ENCODE peak calls at places on chromosomes 12 and 14, in ten cellular contexts. L is CD8-positive, alpha-beta T cell; W is ascending aorta; N is germinal center; T is C1 segment of cervical spinal cord; U is amygdala; O is ACHN; K is activated CD4-positive, alpha-beta T cell treated with anti-CD3 and anti-CD28 coated beads, Interleukin-2, amount 50 U/mL, for 48 hours; S is HCEC 1CT; A is stimulated activated CD4-positive, alpha-beta T cell treated with anti-CD3 and anti-CD28 coated beads, Interleukin-1b, Interleukin-23, amount 100 ng/mL, for 24 hours. C is an unnamed sample.

GRCh38 chr14:77064535-77065178 is 33.4 kb upstream of the CIPC start:
- DNase-seq in L (no peak), W (no peak), N (no peak), T (no peak), U (no peak), O (no peak), K (no peak), S (no peak), A (no peak), C (no peak)

GRCh38 chr14:72942934-72943333 is 16.7 kb downstream of the DCAF4 start:
- DNase-seq in L (no peak), W (no peak), N (no peak), T (no peak), U (no peak), O (no peak), K (no peak), S (no peak), A (no peak), C (no peak)

GRCh38 chr12:132313182-132313581 is 16.2 kb downstream of the GALNT9 start:
- DNase-seq in L (no peak), W (no peak), N (no peak), T (no peak), U (no peak), O (no peak), K (no peak), S (no peak), A (no peak), C (no peak)

GRCh38 chr12:88501976-88502938 is 78.0 kb downstream of the KITLG start:
- DNase-seq in L (no peak), W (no peak), N (no peak), T (no peak), U (no peak), O (no peak), K (no peak), S (no peak), A (no peak), C (no peak)

GRCh38 chr12:3083949-3084348 is 6.8 kb downstream of the TSPAN9 start:
- DNase-seq in L (no peak), W (no peak), N (no peak), T (no peak), U (no peak), O (no peak), K (no peak), S (no peak), A (no peak), C (no peak)

GRCh38 chr12:77837876-77838291 is 7.2 kb downstream of the NAV3 start:
- DNase-seq in L (no peak), W (no peak), N (no peak), T (no peak), U (no peak), O (no peak), K (no peak), S (no peak), A (no peak), C (no peak)

GRCh38 chr12:100127766-100128508 is 14.7 kb downstream of the BLTP3B start:
- DNase-seq in L (no peak), W (no peak), N (no peak), T (no peak), U (no peak), O (no peak), K (no peak), S (peak), A (no peak), C (no peak)

GRCh38 chr12:109098671-109099070 is 1.3 kb downstream of the UNG start:
- DNase-seq in L (no peak), W (no peak), N (no peak), T (no peak), U (no peak), O (peak), K (no peak), S (no peak), A (no peak), C (no peak)

GRCh38 chr12:49026678-49027480 is 8.3 kb upstream of the PRKAG1 start:
- DNase-seq in L (peak), W (no peak), N (no peak), T (no peak), U (no peak), O (no peak), K (no peak), S (no peak), A (no peak), C (no peak)

GRCh38 chr12:15829949-15830348 is 40.8 kb upstream of the EPS8 start:
- DNase-seq in L (no peak), W (no peak), N (no peak), T (no peak), U (no peak), O (no peak), K (no peak), S (peak), A (no peak), C (no peak)

GRCh38 chr14:103562135-103562384 is 397 bp downstream of the BAG5 start:
- DNase-seq in L (no peak), W (no peak), N (no peak), T (no peak), U (no peak), O (no peak), K (no peak), S (peak), A (no peak), C (no peak)

GRCh38 chr12:108804361-108804949 is 52.9 kb downstream of the SSH1 start:
- DNase-seq in L (no peak), W (no peak), N (no peak), T (no peak), U (no peak), O (no peak), K (no peak), S (peak), A (no peak), C (no peak)

GRCh38 chr12:2287589-2287988 is 234.8 kb downstream of the CACNA1C start:
- DNase-seq in L (no peak), W (no peak), N (no peak), T (no peak), U (no peak), O (no peak), K (no peak), S (no peak), A (no peak), C (no peak)

GRCh38 chr12:47590771-47591368 is 115.0 kb downstream of the RPAP3 start:
- DNase-seq in L (no peak), W (no peak), N (no peak), T (no peak), U (no peak), O (no peak), K (no peak), S (no peak), A (no peak), C (no peak)

GRCh38 chr12:50246873-50247612 is 36.3 kb downstream of the LIMA1 start:
- DNase-seq in L (no peak), W (peak), N (no peak), T (no peak), U (no peak), O (peak), K (peak), S (peak), A (no peak), C (peak)

GRCh38 chr14:75013290-75013689 is 10.6 kb downstream of the EIF2B2 start:
- DNase-seq in L (no peak), W (no peak), N (no peak), T (no peak), U (no peak), O (no peak), K (no peak), S (no peak), A (no peak), C (no peak)

GRCh38 chr12:124768462-124769165 is 95.0 kb downstream of the SCARB1 start:
- DNase-seq in L (no peak), W (no peak), N (no peak), T (no peak), U (no peak), O (no peak), K (no peak), S (no peak), A (no peak), C (no peak)

GRCh38 chr14:51884086-51884927 is 23.9 kb downstream of the GNG2 start:
- DNase-seq in L (no peak), W (no peak), N (no peak), T (no peak), U (no peak), O (no peak), K (no peak), S (peak), A (no peak), C (no peak)

GRCh38 chr12:47102845-47103666 is 23.3 kb upstream of the AMIGO2 start:
- DNase-seq in L (no peak), W (no peak), N (no peak), T (no peak), U (no peak), O (no peak), K (no peak), S (peak), A (no peak), C (no peak)

GRCh38 chr12:25648460-25648859 is 95.4 kb upstream of the LMNTD1 start:
- DNase-seq in L (no peak), W (no peak), N (no peak), T (peak), U (no peak), O (peak), K (no peak), S (peak), A (no peak), C (no peak)

GRCh38 chr14:26841361-26841760 is 243.5 kb upstream of the NOVA1 start:
- DNase-seq in L (no peak), W (no peak), N (no peak), T (no peak), U (no peak), O (peak), K (no peak), S (peak), A (no peak), C (no peak)

GRCh38 chr12:75438052-75438754 is 42.4 kb upstream of the GLIPR1 start:
- DNase-seq in L (no peak), W (no peak), N (no peak), T (no peak), U (no peak), O (no peak), K (peak), S (no peak), A (no peak), C (no peak)

GRCh38 chr14:69152181-69152943 is 557 bp downstream of the DCAF5 start:
- DNase-seq in L (peak), W (no peak), N (peak), T (no peak), U (no peak), O (peak), K (peak), S (no peak), A (no peak), C (peak)

GRCh38 chr12:9869307-9870161 is at the start of gene CLEC2B:
- DNase-seq in L (no peak), W (no peak), N (no peak), T (no peak), U (no peak), O (peak), K (peak), S (peak), A (no peak), C (peak)

GRCh38 chr12:30753233-30753632 is 1.5 kb downstream of the CAPRIN2 start:
- DNase-seq in L (no peak), W (no peak), N (peak), T (no peak), U (no peak), O (peak), K (peak), S (peak), A (no peak), C (peak)

GRCh38 chr14:75401356-75401755 is 26.5 kb upstream of the JDP2 start:
- DNase-seq in L (no peak), W (no peak), N (no peak), T (no peak), U (no peak), O (no peak), K (no peak), S (no peak), A (no peak), C (no peak)

GRCh38 chr12:63018273-63018672 is 83.3 kb upstream of the PPM1H start:
- DNase-seq in L (no peak), W (no peak), N (no peak), T (no peak), U (no peak), O (no peak), K (no peak), S (no peak), A (no peak), C (no peak)

GRCh38 chr14:93099187-93099586 is 16.5 kb downstream of the ITPK1 start:
- DNase-seq in L (no peak), W (no peak), N (no peak), T (no peak), U (no peak), O (no peak), K (no peak), S (no peak), A (no peak), C (no peak)

GRCh38 chr14:104845033-104845666 is 19.9 kb upstream of the CEP170B start:
- DNase-seq in L (no peak), W (no peak), N (no peak), T (no peak), U (no peak), O (no peak), K (no peak), S (no peak), A (no peak), C (no peak)

GRCh38 chr14:28407931-28408330 is 358.7 kb upstream of the FOXG1 start:
- DNase-seq in L (no peak), W (no peak), N (no peak), T (no peak), U (no peak), O (no peak), K (no peak), S (no peak), A (no peak), C (no peak)

GRCh38 chr14:81388236-81388801 is 11.8 kb downstream of the STON2 start:
- DNase-seq in L (no peak), W (no peak), N (no peak), T (no peak), U (no peak), O (no peak), K (no peak), S (no peak), A (no peak), C (no peak)

GRCh38 chr12:131007031-131007793 is 53.5 kb downstream of the ADGRD1 start:
- DNase-seq in L (no peak), W (no peak), N (no peak), T (peak), U (no peak), O (no peak), K (no peak), S (no peak), A (no peak), C (no peak)

GRCh38 chr12:48988030-48988649 is 10.0 kb downstream of the WNT1 start:
- DNase-seq in L (peak), W (no peak), N (peak), T (no peak), U (no peak), O (peak), K (peak), S (peak), A (peak), C (peak)

GRCh38 chr14:68637106-68638021 is 155.5 kb downstream of the ZFP36L1 start:
- DNase-seq in L (peak), W (no peak), N (no peak), T (no peak), U (no peak), O (no peak), K (no peak), S (peak), A (no peak), C (no peak)